ENCODE peak calls at places on chromosomes 1 and 21, in nine cellular contexts. One of them, this sample, is unnamed.

GRCh38 chr1:204408074-204408507 is 3.5 kb downstream of the PPP1R15B start:
- DNase-seq in progenitor cell of endocrine pancreas: no peak
- DNase-seq in fibroblast of pulmonary artery: peak; percentile 80
- DNase-seq in sciatic nerve: peak; percentile 88
- DNase-seq in stimulated activated CD8-positive, alpha-beta memory T cell treated with anti-CD3 and anti-CD28 coated beads, Interleukin-4, amount 100 ng/mL, for 24 hours: no peak
- DNase-seq in cardiac muscle cell: peak; percentile 86
- DNase-seq in C1 segment of cervical spinal cord: peak; percentile 8
- DNase-seq in stimulated activated CD4-positive, alpha-beta T cell treated with anti-CD3 and anti-CD28 coated beads, Interleukin-4, amount 100 ng/mL, for 1 hour: peak; percentile 23
- DNase-seq in germinal center: no peak
- DNase-seq in this sample: no peak

GRCh38 chr1:172397633-172398032 is 22.9 kb upstream of the C1orf105 start:
- DNase-seq in sciatic nerve: no peak
- DNase-seq in stimulated activated CD4-positive, alpha-beta T cell treated with anti-CD3 and anti-CD28 coated beads, Interleukin-4, amount 100 ng/mL, for 1 hour: no peak
- DNase-seq in germinal center: no peak
- DNase-seq in fibroblast of pulmonary artery: no peak
- DNase-seq in cardiac muscle cell: no peak
- DNase-seq in C1 segment of cervical spinal cord: no peak
- DNase-seq in stimulated activated CD8-positive, alpha-beta memory T cell treated with anti-CD3 and anti-CD28 coated beads, Interleukin-4, amount 100 ng/mL, for 24 hours: no peak
- DNase-seq in progenitor cell of endocrine pancreas: no peak
- DNase-seq in this sample: no peak

GRCh38 chr1:196144588-196144987 is 463.7 kb downstream of the KCNT2 start:
- DNase-seq in cardiac muscle cell: no peak
- DNase-seq in sciatic nerve: no peak
- DNase-seq in stimulated activated CD8-positive, alpha-beta memory T cell treated with anti-CD3 and anti-CD28 coated beads, Interleukin-4, amount 100 ng/mL, for 24 hours: no peak
- DNase-seq in C1 segment of cervical spinal cord: no peak
- DNase-seq in fibroblast of pulmonary artery: no peak
- DNase-seq in stimulated activated CD4-positive, alpha-beta T cell treated with anti-CD3 and anti-CD28 coated beads, Interleukin-4, amount 100 ng/mL, for 1 hour: no peak
- DNase-seq in germinal center: no peak
- DNase-seq in progenitor cell of endocrine pancreas: no peak
- DNase-seq in this sample: no peak

GRCh38 chr1:25996966-25997758 is 701 bp downstream of the PAFAH2 start:
- DNase-seq in sciatic nerve: no peak
- DNase-seq in cardiac muscle cell: peak; percentile 84
- DNase-seq in stimulated activated CD8-positive, alpha-beta memory T cell treated with anti-CD3 and anti-CD28 coated beads, Interleukin-4, amount 100 ng/mL, for 24 hours: no peak
- DNase-seq in fibroblast of pulmonary artery: peak; percentile 90
- DNase-seq in C1 segment of cervical spinal cord: no peak
- DNase-seq in progenitor cell of endocrine pancreas: no peak
- DNase-seq in germinal center: peak; percentile 24
- DNase-seq in stimulated activated CD4-positive, alpha-beta T cell treated with anti-CD3 and anti-CD28 coated beads, Interleukin-4, amount 100 ng/mL, for 1 hour: no peak
- DNase-seq in this sample: no peak

GRCh38 chr1:147892216-147892615 is 10.4 kb upstream of the GJA8 start:
- DNase-seq in progenitor cell of endocrine pancreas: no peak
- DNase-seq in germinal center: no peak
- DNase-seq in fibroblast of pulmonary artery: peak; percentile 16
- DNase-seq in stimulated activated CD4-positive, alpha-beta T cell treated with anti-CD3 and anti-CD28 coated beads, Interleukin-4, amount 100 ng/mL, for 1 hour: no peak
- DNase-seq in C1 segment of cervical spinal cord: no peak
- DNase-seq in sciatic nerve: no peak
- DNase-seq in cardiac muscle cell: peak; percentile 11
- DNase-seq in stimulated activated CD8-positive, alpha-beta memory T cell treated with anti-CD3 and anti-CD28 coated beads, Interleukin-4, amount 100 ng/mL, for 24 hours: no peak
- DNase-seq in this sample: no peak

GRCh38 chr21:42093991-42094417 is 22.9 kb downstream of the UMODL1 start:
- DNase-seq in sciatic nerve: no peak
- DNase-seq in C1 segment of cervical spinal cord: no peak
- DNase-seq in fibroblast of pulmonary artery: peak; percentile 49
- DNase-seq in progenitor cell of endocrine pancreas: no peak
- DNase-seq in cardiac muscle cell: peak; percentile 60
- DNase-seq in germinal center: no peak
- DNase-seq in stimulated activated CD4-positive, alpha-beta T cell treated with anti-CD3 and anti-CD28 coated beads, Interleukin-4, amount 100 ng/mL, for 1 hour: no peak
- DNase-seq in stimulated activated CD8-positive, alpha-beta memory T cell treated with anti-CD3 and anti-CD28 coated beads, Interleukin-4, amount 100 ng/mL, for 24 hours: no peak
- DNase-seq in this sample: no peak

GRCh38 chr1:184416921-184417320 is 30.1 kb downstream of the C1orf21 start:
- DNase-seq in C1 segment of cervical spinal cord: no peak
- DNase-seq in stimulated activated CD4-positive, alpha-beta T cell treated with anti-CD3 and anti-CD28 coated beads, Interleukin-4, amount 100 ng/mL, for 1 hour: no peak
- DNase-seq in progenitor cell of endocrine pancreas: no peak
- DNase-seq in fibroblast of pulmonary artery: no peak
- DNase-seq in stimulated activated CD8-positive, alpha-beta memory T cell treated with anti-CD3 and anti-CD28 coated beads, Interleukin-4, amount 100 ng/mL, for 24 hours: no peak
- DNase-seq in germinal center: no peak
- DNase-seq in cardiac muscle cell: no peak
- DNase-seq in sciatic nerve: no peak
- DNase-seq in this sample: no peak

GRCh38 chr21:32192291-32192690 is 86.6 kb downstream of the MIS18A start:
- DNase-seq in progenitor cell of endocrine pancreas: no peak
- DNase-seq in fibroblast of pulmonary artery: no peak
- DNase-seq in C1 segment of cervical spinal cord: no peak
- DNase-seq in sciatic nerve: no peak
- DNase-seq in germinal center: no peak
- DNase-seq in cardiac muscle cell: no peak
- DNase-seq in stimulated activated CD4-positive, alpha-beta T cell treated with anti-CD3 and anti-CD28 coated beads, Interleukin-4, amount 100 ng/mL, for 1 hour: no peak
- DNase-seq in stimulated activated CD8-positive, alpha-beta memory T cell treated with anti-CD3 and anti-CD28 coated beads, Interleukin-4, amount 100 ng/mL, for 24 hours: no peak
- DNase-seq in this sample: no peak

GRCh38 chr1:218351617-218352438 is 6.7 kb downstream of the TGFB2 start:
- DNase-seq in cardiac muscle cell: peak; percentile 90
- DNase-seq in fibroblast of pulmonary artery: peak; percentile 86
- DNase-seq in stimulated activated CD8-positive, alpha-beta memory T cell treated with anti-CD3 and anti-CD28 coated beads, Interleukin-4, amount 100 ng/mL, for 24 hours: no peak
- DNase-seq in sciatic nerve: no peak
- DNase-seq in C1 segment of cervical spinal cord: no peak
- DNase-seq in progenitor cell of endocrine pancreas: no peak
- DNase-seq in stimulated activated CD4-positive, alpha-beta T cell treated with anti-CD3 and anti-CD28 coated beads, Interleukin-4, amount 100 ng/mL, for 1 hour: peak; percentile 18
- DNase-seq in germinal center: peak; percentile 41
- DNase-seq in this sample: peak; percentile 69

GRCh38 chr1:90558126-90558525 is 159.0 kb downstream of the BARHL2 start:
- DNase-seq in sciatic nerve: no peak
- DNase-seq in progenitor cell of endocrine pancreas: no peak
- DNase-seq in fibroblast of pulmonary artery: no peak
- DNase-seq in germinal center: no peak
- DNase-seq in stimulated activated CD4-positive, alpha-beta T cell treated with anti-CD3 and anti-CD28 coated beads, Interleukin-4, amount 100 ng/mL, for 1 hour: no peak
- DNase-seq in stimulated activated CD8-positive, alpha-beta memory T cell treated with anti-CD3 and anti-CD28 coated beads, Interleukin-4, amount 100 ng/mL, for 24 hours: no peak
- DNase-seq in cardiac muscle cell: no peak
- DNase-seq in C1 segment of cervical spinal cord: no peak
- DNase-seq in this sample: no peak

GRCh38 chr1:166981589-166981988 is 6.2 kb upstream of the ILDR2 start:
- DNase-seq in cardiac muscle cell: no peak
- DNase-seq in fibroblast of pulmonary artery: no peak
- DNase-seq in stimulated activated CD8-positive, alpha-beta memory T cell treated with anti-CD3 and anti-CD28 coated beads, Interleukin-4, amount 100 ng/mL, for 24 hours: no peak
- DNase-seq in progenitor cell of endocrine pancreas: no peak
- DNase-seq in stimulated activated CD4-positive, alpha-beta T cell treated with anti-CD3 and anti-CD28 coated beads, Interleukin-4, amount 100 ng/mL, for 1 hour: no peak
- DNase-seq in C1 segment of cervical spinal cord: no peak
- DNase-seq in germinal center: no peak
- DNase-seq in sciatic nerve: no peak
- DNase-seq in this sample: no peak

GRCh38 chr1:175877939-175878730 is 134.7 kb upstream of the TNR start:
- DNase-seq in fibroblast of pulmonary artery: no peak
- DNase-seq in sciatic nerve: no peak
- DNase-seq in stimulated activated CD4-positive, alpha-beta T cell treated with anti-CD3 and anti-CD28 coated beads, Interleukin-4, amount 100 ng/mL, for 1 hour: no peak
- DNase-seq in stimulated activated CD8-positive, alpha-beta memory T cell treated with anti-CD3 and anti-CD28 coated beads, Interleukin-4, amount 100 ng/mL, for 24 hours: no peak
- DNase-seq in cardiac muscle cell: no peak
- DNase-seq in germinal center: no peak
- DNase-seq in progenitor cell of endocrine pancreas: no peak
- DNase-seq in C1 segment of cervical spinal cord: peak; percentile 84
- DNase-seq in this sample: no peak

GRCh38 chr1:217029311-217030157 is 306.3 kb upstream of the ESRRG start:
- DNase-seq in C1 segment of cervical spinal cord: no peak
- DNase-seq in progenitor cell of endocrine pancreas: no peak
- DNase-seq in cardiac muscle cell: peak; percentile 55
- DNase-seq in stimulated activated CD8-positive, alpha-beta memory T cell treated with anti-CD3 and anti-CD28 coated beads, Interleukin-4, amount 100 ng/mL, for 24 hours: no peak
- DNase-seq in sciatic nerve: no peak
- DNase-seq in germinal center: no peak
- DNase-seq in fibroblast of pulmonary artery: peak; percentile 69
- DNase-seq in stimulated activated CD4-positive, alpha-beta T cell treated with anti-CD3 and anti-CD28 coated beads, Interleukin-4, amount 100 ng/mL, for 1 hour: no peak
- DNase-seq in this sample: no peak

GRCh38 chr1:100847481-100847880 is 47.2 kb downstream of the EXTL2 start:
- DNase-seq in germinal center: no peak
- DNase-seq in progenitor cell of endocrine pancreas: no peak
- DNase-seq in cardiac muscle cell: peak; percentile 50
- DNase-seq in sciatic nerve: no peak
- DNase-seq in stimulated activated CD8-positive, alpha-beta memory T cell treated with anti-CD3 and anti-CD28 coated beads, Interleukin-4, amount 100 ng/mL, for 24 hours: no peak
- DNase-seq in C1 segment of cervical spinal cord: no peak
- DNase-seq in fibroblast of pulmonary artery: peak; percentile 70
- DNase-seq in stimulated activated CD4-positive, alpha-beta T cell treated with anti-CD3 and anti-CD28 coated beads, Interleukin-4, amount 100 ng/mL, for 1 hour: no peak
- DNase-seq in this sample: no peak

GRCh38 chr1:215417122-215417521 is 150.0 kb upstream of the KCTD3 start:
- DNase-seq in C1 segment of cervical spinal cord: no peak
- DNase-seq in germinal center: no peak
- DNase-seq in stimulated activated CD8-positive, alpha-beta memory T cell treated with anti-CD3 and anti-CD28 coated beads, Interleukin-4, amount 100 ng/mL, for 24 hours: no peak
- DNase-seq in cardiac muscle cell: no peak
- DNase-seq in progenitor cell of endocrine pancreas: no peak
- DNase-seq in fibroblast of pulmonary artery: no peak
- DNase-seq in sciatic nerve: no peak
- DNase-seq in stimulated activated CD4-positive, alpha-beta T cell treated with anti-CD3 and anti-CD28 coated beads, Interleukin-4, amount 100 ng/mL, for 1 hour: no peak
- DNase-seq in this sample: no peak

GRCh38 chr1:67433830-67434229 is 3.6 kb upstream of the SERBP1 start:
- DNase-seq in stimulated activated CD8-positive, alpha-beta memory T cell treated with anti-CD3 and anti-CD28 coated beads, Interleukin-4, amount 100 ng/mL, for 24 hours: no peak
- DNase-seq in sciatic nerve: no peak
- DNase-seq in C1 segment of cervical spinal cord: no peak
- DNase-seq in stimulated activated CD4-positive, alpha-beta T cell treated with anti-CD3 and anti-CD28 coated beads, Interleukin-4, amount 100 ng/mL, for 1 hour: no peak
- DNase-seq in cardiac muscle cell: no peak
- DNase-seq in progenitor cell of endocrine pancreas: no peak
- DNase-seq in fibroblast of pulmonary artery: no peak
- DNase-seq in germinal center: no peak
- DNase-seq in this sample: no peak

GRCh38 chr1:60088620-60089155 is 15.1 kb upstream of the C1orf87 start:
- DNase-seq in progenitor cell of endocrine pancreas: no peak
- DNase-seq in stimulated activated CD8-positive, alpha-beta memory T cell treated with anti-CD3 and anti-CD28 coated beads, Interleukin-4, amount 100 ng/mL, for 24 hours: no peak
- DNase-seq in cardiac muscle cell: no peak
- DNase-seq in fibroblast of pulmonary artery: peak; percentile 7
- DNase-seq in stimulated activated CD4-positive, alpha-beta T cell treated with anti-CD3 and anti-CD28 coated beads, Interleukin-4, amount 100 ng/mL, for 1 hour: no peak
- DNase-seq in C1 segment of cervical spinal cord: no peak
- DNase-seq in sciatic nerve: no peak
- DNase-seq in germinal center: no peak
- DNase-seq in this sample: no peak

GRCh38 chr1:77783141-77783540 is 3.7 kb downstream of the MIGA1 start:
- DNase-seq in sciatic nerve: no peak
- DNase-seq in stimulated activated CD4-positive, alpha-beta T cell treated with anti-CD3 and anti-CD28 coated beads, Interleukin-4, amount 100 ng/mL, for 1 hour: no peak
- DNase-seq in stimulated activated CD8-positive, alpha-beta memory T cell treated with anti-CD3 and anti-CD28 coated beads, Interleukin-4, amount 100 ng/mL, for 24 hours: no peak
- DNase-seq in germinal center: no peak
- DNase-seq in progenitor cell of endocrine pancreas: no peak
- DNase-seq in C1 segment of cervical spinal cord: no peak
- DNase-seq in cardiac muscle cell: no peak
- DNase-seq in fibroblast of pulmonary artery: no peak
- DNase-seq in this sample: no peak

GRCh38 chr1:211833174-211833820 is 2.7 kb upstream of the LPGAT1 start:
- DNase-seq in cardiac muscle cell: no peak
- DNase-seq in progenitor cell of endocrine pancreas: no peak
- DNase-seq in stimulated activated CD4-positive, alpha-beta T cell treated with anti-CD3 and anti-CD28 coated beads, Interleukin-4, amount 100 ng/mL, for 1 hour: no peak
- DNase-seq in stimulated activated CD8-positive, alpha-beta memory T cell treated with anti-CD3 and anti-CD28 coated beads, Interleukin-4, amount 100 ng/mL, for 24 hours: no peak
- DNase-seq in C1 segment of cervical spinal cord: no peak
- DNase-seq in germinal center: no peak
- DNase-seq in sciatic nerve: no peak
- DNase-seq in fibroblast of pulmonary artery: no peak
- DNase-seq in this sample: no peak

GRCh38 chr1:3431266-3431665 is 23.2 kb upstream of the ARHGEF16 start:
- DNase-seq in stimulated activated CD4-positive, alpha-beta T cell treated with anti-CD3 and anti-CD28 coated beads, Interleukin-4, amount 100 ng/mL, for 1 hour: no peak
- DNase-seq in cardiac muscle cell: no peak
- DNase-seq in fibroblast of pulmonary artery: no peak
- DNase-seq in progenitor cell of endocrine pancreas: no peak
- DNase-seq in germinal center: no peak
- DNase-seq in C1 segment of cervical spinal cord: no peak
- DNase-seq in stimulated activated CD8-positive, alpha-beta memory T cell treated with anti-CD3 and anti-CD28 coated beads, Interleukin-4, amount 100 ng/mL, for 24 hours: no peak
- DNase-seq in sciatic nerve: no peak
- DNase-seq in this sample: no peak

GRCh38 chr1:56564615-56565014 is 14.7 kb downstream of the PLPP3 start:
- DNase-seq in sciatic nerve: no peak
- DNase-seq in stimulated activated CD4-positive, alpha-beta T cell treated with anti-CD3 and anti-CD28 coated beads, Interleukin-4, amount 100 ng/mL, for 1 hour: no peak
- DNase-seq in stimulated activated CD8-positive, alpha-beta memory T cell treated with anti-CD3 and anti-CD28 coated beads, Interleukin-4, amount 100 ng/mL, for 24 hours: no peak
- DNase-seq in germinal center: no peak
- DNase-seq in progenitor cell of endocrine pancreas: no peak
- DNase-seq in cardiac muscle cell: no peak
- DNase-seq in C1 segment of cervical spinal cord: no peak
- DNase-seq in fibroblast of pulmonary artery: no peak
- DNase-seq in this sample: no peak

GRCh38 chr1:19315378-19316206 is 3.5 kb downstream of the SLC66A1 start:
- DNase-seq in stimulated activated CD8-positive, alpha-beta memory T cell treated with anti-CD3 and anti-CD28 coated beads, Interleukin-4, amount 100 ng/mL, for 24 hours: no peak
- DNase-seq in progenitor cell of endocrine pancreas: no peak
- DNase-seq in fibroblast of pulmonary artery: peak; percentile 47
- DNase-seq in cardiac muscle cell: peak; percentile 47
- DNase-seq in C1 segment of cervical spinal cord: no peak
- DNase-seq in germinal center: peak; percentile 76
- DNase-seq in sciatic nerve: peak; percentile 56
- DNase-seq in stimulated activated CD4-positive, alpha-beta T cell treated with anti-CD3 and anti-CD28 coated beads, Interleukin-4, amount 100 ng/mL, for 1 hour: no peak
- DNase-seq in this sample: peak; percentile 78

GRCh38 chr1:62335656-62336055 is 16.4 kb upstream of the KANK4 start:
- DNase-seq in stimulated activated CD4-positive, alpha-beta T cell treated with anti-CD3 and anti-CD28 coated beads, Interleukin-4, amount 100 ng/mL, for 1 hour: no peak
- DNase-seq in cardiac muscle cell: no peak
- DNase-seq in germinal center: no peak
- DNase-seq in progenitor cell of endocrine pancreas: no peak
- DNase-seq in C1 segment of cervical spinal cord: no peak
- DNase-seq in stimulated activated CD8-positive, alpha-beta memory T cell treated with anti-CD3 and anti-CD28 coated beads, Interleukin-4, amount 100 ng/mL, for 24 hours: no peak
- DNase-seq in sciatic nerve: no peak
- DNase-seq in fibroblast of pulmonary artery: no peak
- DNase-seq in this sample: no peak

GRCh38 chr1:117646007-117646913 is 40.4 kb downstream of the TENT5C start:
- DNase-seq in germinal center: no peak
- DNase-seq in stimulated activated CD8-positive, alpha-beta memory T cell treated with anti-CD3 and anti-CD28 coated beads, Interleukin-4, amount 100 ng/mL, for 24 hours: no peak
- DNase-seq in stimulated activated CD4-positive, alpha-beta T cell treated with anti-CD3 and anti-CD28 coated beads, Interleukin-4, amount 100 ng/mL, for 1 hour: no peak
- DNase-seq in cardiac muscle cell: peak; percentile 50
- DNase-seq in sciatic nerve: no peak
- DNase-seq in C1 segment of cervical spinal cord: no peak
- DNase-seq in fibroblast of pulmonary artery: peak; percentile 39
- DNase-seq in progenitor cell of endocrine pancreas: no peak
- DNase-seq in this sample: no peak

GRCh38 chr1:226060976-226061792 is 1.3 kb upstream of the H3-3A start:
- DNase-seq in stimulated activated CD4-positive, alpha-beta T cell treated with anti-CD3 and anti-CD28 coated beads, Interleukin-4, amount 100 ng/mL, for 1 hour: no peak
- DNase-seq in fibroblast of pulmonary artery: no peak
- DNase-seq in stimulated activated CD8-positive, alpha-beta memory T cell treated with anti-CD3 and anti-CD28 coated beads, Interleukin-4, amount 100 ng/mL, for 24 hours: no peak
- DNase-seq in germinal center: no peak
- DNase-seq in cardiac muscle cell: no peak
- DNase-seq in progenitor cell of endocrine pancreas: no peak
- DNase-seq in C1 segment of cervical spinal cord: no peak
- DNase-seq in sciatic nerve: no peak
- DNase-seq in this sample: no peak